ENCODE peak calls at places on chromosomes 6 and 20, in five cellular contexts. Z is right cardiac atrium, N is esophagus muscularis mucosa, U is NCI-H1694, A is NCI-H2029 treated with DMSO at 0.1 percent for 48 hours. R is an unnamed sample.

GRCh38 chr20:4987130-4987529 is 14.2 kb downstream of the SLC23A2 start:
- DNase-seq in A (no peak), Z (no peak), N (no peak), U (no peak), R (no peak)

GRCh38 chr6:166736606-166737005 is 109.6 kb upstream of the RPS6KA2 start:
- DNase-seq in N (no peak), A (no peak), U (no peak), Z (no peak), R (no peak)

GRCh38 chr20:59643616-59644061 is 39.3 kb downstream of the PHACTR3 start:
- DNase-seq in A (no peak), U (no peak), N (peak), Z (no peak), R (no peak)

GRCh38 chr20:44704551-44704971 is 10.6 kb upstream of the CCN5 start:
- DNase-seq in N (no peak), A (no peak), U (no peak), Z (peak), R (peak)

GRCh38 chr6:11938285-11938890 is 73.7 kb upstream of the HIVEP1 start:
- DNase-seq in N (no peak), A (no peak), U (no peak), Z (no peak), R (no peak)

GRCh38 chr20:21046413-21047070 is 59.6 kb downstream of the LINC00237 start:
- DNase-seq in U (no peak), Z (no peak), N (peak), A (no peak), R (no peak)

GRCh38 chr6:7219310-7219709 is 93.7 kb downstream of the SSR1 start:
- DNase-seq in Z (no peak), U (no peak), A (no peak), N (no peak), R (no peak)

GRCh38 chr20:51346686-51347485 is 195.6 kb downstream of the NFATC2 start:
- DNase-seq in Z (no peak), U (peak), N (no peak), A (no peak), R (no peak)

GRCh38 chr6:134727068-134727467 is 222.8 kb downstream of the ALDH8A1 start:
- DNase-seq in N (no peak), A (no peak), U (no peak), Z (no peak), R (no peak)

GRCh38 chr6:108200631-108201030 is 34.8 kb downstream of the NR2E1 start:
- DNase-seq in A (no peak), U (no peak), Z (no peak), N (no peak), R (no peak)

GRCh38 chr6:116036075-116036773 is 24.5 kb downstream of the FRK start:
- DNase-seq in A (no peak), U (no peak), Z (no peak), N (no peak), R (no peak)

GRCh38 chr6:82843291-82843885 is 222.3 kb downstream of the UBE3D start:
- DNase-seq in A (no peak), Z (no peak), N (no peak), U (no peak), R (no peak)

GRCh38 chr6:84274856-84275255 is 47.4 kb upstream of the CEP162 start:
- DNase-seq in A (no peak), N (no peak), Z (no peak), U (no peak), R (no peak)

GRCh38 chr20:7392551-7392950 is 547.7 kb downstream of the HAO1 start:
- DNase-seq in N (no peak), U (no peak), A (no peak), Z (no peak), R (no peak)

GRCh38 chr6:127464161-127464880 is 5.1 kb upstream of the KIAA0408 start:
- DNase-seq in A (no peak), U (no peak), N (no peak), Z (no peak), R (no peak)

GRCh38 chr20:7346562-7346961 is 579.1 kb downstream of the BMP2 start:
- DNase-seq in U (no peak), N (no peak), Z (no peak), A (no peak), R (no peak)

GRCh38 chr6:108526739-108527174 is 34.0 kb upstream of the FOXO3 start:
- DNase-seq in Z (no peak), A (peak), N (no peak), U (peak), R (no peak)

GRCh38 chr6:127481628-127482027 is 22.4 kb upstream of the KIAA0408 start:
- DNase-seq in Z (no peak), N (no peak), A (no peak), U (no peak), R (no peak)

GRCh38 chr6:140846518-140847277 is 1286.0 kb upstream of the GJE1 start:
- DNase-seq in Z (no peak), N (no peak), A (no peak), U (no peak), R (no peak)

GRCh38 chr20:63009988-63010769 is 3.4 kb upstream of the BHLHE23 start:
- DNase-seq in A (peak), U (no peak), N (no peak), Z (peak), R (no peak)

GRCh38 chr6:27541212-27541931 is 68.5 kb upstream of the ZNF184 start:
- DNase-seq in U (no peak), A (no peak), Z (no peak), N (no peak), R (no peak)

GRCh38 chr6:15947923-15948322 is 181.0 kb upstream of the MYLIP start:
- DNase-seq in Z (no peak), N (no peak), U (no peak), A (no peak), R (no peak)

GRCh38 chr6:133183691-133184090 is 57.5 kb upstream of the EYA4 start:
- DNase-seq in N (no peak), A (no peak), Z (no peak), U (no peak), R (no peak)

GRCh38 chr6:130377911-130378310 is 12.1 kb downstream of the TMEM200A start:
- DNase-seq in U (no peak), A (no peak), Z (no peak), N (no peak), R (no peak)

GRCh38 chr6:158817298-158818007 is 1.7 kb downstream of the EZR start:
- DNase-seq in U (no peak), A (peak), Z (peak), N (no peak), R (no peak)